ENCODE peak calls at places on chromosomes 2 and 18, in four cellular contexts. K is dorsolateral prefrontal cortex; G is naive thymus-derived CD4-positive, alpha-beta T cell; S is left lung. R is an unnamed sample.

GRCh38 chr18:23142285-23142929 is 7.1 kb downstream of the CABLES1 start:
- DNase-seq in K (no peak), G (no peak), S (no peak), R (no peak)

GRCh38 chr2:214077727-214078126 is 333.1 kb upstream of the VWC2L start:
- DNase-seq in K (no peak), G (no peak), S (no peak), R (no peak)

GRCh38 chr2:36741188-36741587 is 44.7 kb downstream of the VIT start:
- DNase-seq in K (no peak), G (no peak), S (no peak), R (no peak)

GRCh38 chr2:120245520-120245835 is 7.2 kb upstream of the RALB start:
- DNase-seq in K (no peak), G (no peak), S (no peak), R (no peak)

GRCh38 chr2:179141206-179141605 is 91.3 kb upstream of the CCDC141 start:
- DNase-seq in K (no peak), G (no peak), S (no peak), R (no peak)

GRCh38 chr2:180577567-180577966 is 402.8 kb upstream of the UBE2E3 start:
- DNase-seq in K (no peak), G (no peak), S (no peak), R (no peak)

GRCh38 chr18:28511421-28511821 is 334.5 kb upstream of the CDH2 start:
- DNase-seq in K (no peak), G (no peak), S (no peak), R (no peak)

GRCh38 chr18:22210331-22210754 is 41.0 kb downstream of the GATA6 start:
- DNase-seq in K (no peak), G (no peak), S (no peak), R (no peak)

GRCh38 chr18:79485788-79486355 is 90.1 kb downstream of the NFATC1 start:
- DNase-seq in K (peak), G (no peak), S (peak), R (no peak)

GRCh38 chr2:179218848-179219594 is 45.6 kb downstream of the SESTD1 start:
- DNase-seq in K (peak), G (peak), S (no peak), R (peak)

DNA sequence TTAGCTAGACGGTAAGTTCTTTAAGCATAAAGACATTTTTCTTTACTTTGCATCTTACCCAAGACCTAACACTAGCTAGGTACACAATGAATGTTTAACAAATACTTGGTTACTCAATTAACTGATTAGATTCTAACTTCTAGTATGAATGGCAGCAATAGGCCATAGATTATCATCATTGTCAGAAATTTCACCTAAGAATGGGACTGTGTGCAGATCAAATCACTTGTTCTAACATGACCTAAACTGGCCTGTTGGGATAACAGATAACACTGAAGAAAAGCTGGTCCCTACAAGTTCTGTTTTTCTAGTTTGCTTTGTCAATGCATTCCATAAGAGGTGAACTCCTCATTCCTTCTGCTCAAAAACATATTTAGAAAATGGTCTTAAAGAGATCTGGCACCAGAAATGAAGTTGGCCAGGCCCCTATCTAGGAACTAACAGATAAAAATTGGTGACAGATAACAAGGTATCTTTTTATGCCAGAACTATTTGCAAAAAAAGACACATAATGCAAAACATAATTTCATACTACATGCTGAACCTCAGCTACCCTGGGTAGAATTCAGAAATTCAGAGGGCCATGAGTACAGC is 175.4 kb downstream of the THADA start:
- DNase-seq in K (no peak), G (no peak), S (no peak), R (no peak)
- H3K27ac ChIP-seq in K (no peak), G (no peak), S (no peak), R (no peak)

GRCh38 chr2:227035678-227036077 is 128.3 kb downstream of the COL4A4 start:
- DNase-seq in K (no peak), G (no peak), S (no peak), R (no peak)
- H3K27ac ChIP-seq in K (no peak), G (no peak), S (no peak), R (no peak)

GRCh38 chr2:71756280-71756906 is 303.0 kb downstream of the DYSF start:
- DNase-seq in K (no peak), G (no peak), S (no peak), R (no peak)
- H3K27ac ChIP-seq in K (no peak), G (no peak), S (no peak), R (no peak)

GRCh38 chr2:20195431-20195830 is 29.5 kb downstream of the SDC1 start:
- DNase-seq in K (no peak), G (no peak), S (no peak), R (no peak)

GRCh38 chr2:20192781-20193180 is 32.1 kb downstream of the SDC1 start:
- DNase-seq in K (no peak), G (no peak), S (no peak), R (no peak)

GRCh38 chr2:20193185-20193584 is 31.7 kb downstream of the SDC1 start:
- DNase-seq in K (no peak), G (no peak), S (no peak), R (no peak)

GRCh38 chr2:20196053-20196880 is 28.7 kb downstream of the SDC1 start:
- DNase-seq in K (no peak), G (no peak), S (peak), R (no peak)

DNA sequence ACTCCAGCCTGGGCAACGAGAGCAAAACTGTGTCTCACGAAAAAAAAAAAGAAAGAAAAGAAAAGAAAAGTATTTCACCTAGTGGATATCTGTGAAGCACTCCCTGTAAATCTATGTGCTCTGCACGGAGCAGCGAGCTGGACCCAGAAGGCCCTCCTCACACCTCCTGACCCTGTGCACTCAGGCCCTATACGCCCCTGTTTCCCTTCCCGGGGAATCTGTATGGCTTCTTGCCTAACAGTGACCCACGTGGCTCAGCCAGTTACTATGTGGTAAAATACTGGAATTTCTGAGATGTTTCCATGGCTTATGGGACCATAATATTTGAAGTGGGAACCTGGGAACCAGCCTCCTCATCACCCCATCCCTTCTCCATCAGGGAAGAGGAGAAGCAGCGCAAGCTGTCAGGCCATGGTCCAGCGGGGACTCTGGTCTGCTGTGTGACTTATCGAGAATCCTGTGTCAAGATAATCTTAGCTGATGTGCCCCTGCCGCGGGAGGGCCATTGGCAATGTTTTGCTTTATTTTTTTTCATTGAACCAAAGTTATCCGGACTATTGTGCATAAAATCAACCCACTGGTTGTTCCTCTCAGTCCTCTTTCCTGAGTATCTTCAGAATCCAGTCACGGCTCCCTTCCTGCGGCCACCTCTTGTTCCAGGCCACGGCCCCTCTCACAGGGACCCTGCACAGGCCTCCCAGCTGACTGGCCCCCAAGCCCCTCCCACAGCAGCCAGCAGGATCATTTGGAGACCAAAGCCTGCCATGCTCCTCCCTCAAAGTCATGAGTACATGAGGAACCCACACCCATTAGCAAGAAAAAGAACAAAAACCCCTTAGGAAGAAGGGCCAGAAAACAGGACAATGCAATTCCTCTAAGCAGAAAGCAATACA is 30.6 kb downstream of the SDC1 start:
- DNase-seq in K (no peak), G (no peak), S (no peak), R (no peak)
- H3K27ac ChIP-seq in K (no peak), G (no peak), S (no peak), R (no peak)

DNA sequence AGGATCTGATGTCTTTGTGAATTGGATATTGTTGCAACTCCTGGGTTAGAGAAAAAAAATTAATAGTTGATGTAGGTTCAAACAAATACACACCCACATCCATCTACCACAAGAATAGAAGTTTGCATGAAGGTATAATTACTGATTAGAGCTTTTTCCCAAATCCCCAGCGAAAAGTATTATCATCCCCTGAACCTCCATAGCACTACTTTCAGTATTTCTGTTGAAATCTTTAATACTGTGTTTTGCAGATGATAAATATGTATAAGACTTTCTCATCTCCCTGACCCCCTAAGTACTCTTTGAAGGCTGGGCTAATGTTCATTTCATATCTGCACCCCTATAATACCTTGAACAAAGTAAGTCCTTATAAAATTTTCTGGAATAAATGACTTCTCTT is 6.4 kb downstream of the FN1 start:
- DNase-seq in K (no peak), G (no peak), S (no peak), R (no peak)
- H3K27ac ChIP-seq in K (no peak), G (no peak), S (no peak), R (no peak)

GRCh38 chr18:24657461-24657860 is 197.0 kb downstream of the HRH4 start:
- DNase-seq in K (no peak), G (no peak), S (no peak), R (no peak)
- H3K27ac ChIP-seq in K (no peak), G (no peak), S (no peak), R (no peak)

GRCh38 chr2:42971947-42972736 is 179.8 kb upstream of the HAAO start:
- DNase-seq in K (no peak), G (no peak), S (no peak), R (no peak)
- H3K27ac ChIP-seq in K (no peak), G (no peak), S (no peak), R (no peak)

GRCh38 chr2:25330273-25330672 is 11.5 kb downstream of the DNMT3A start:
- DNase-seq in K (no peak), G (no peak), S (no peak), R (no peak)
- H3K27ac ChIP-seq in K (no peak), G (no peak), S (no peak), R (peak)

R was measured in substantia nigra.